ENCODE peak calls at places on chromosomes 5 and 9, in seven cellular contexts. Y, C, P, A, Q, W and O are unnamed samples.

GRCh38 chr9:4537581-4537980 is 47.3 kb downstream of the SLC1A1 start:
- DNase-seq in Y (no peak), C (no peak), P (no peak), A (no peak), Q (no peak), W (no peak), O (no peak)

GRCh38 chr9:33800886-33801285 is 5.5 kb downstream of the PRSS3 start:
- DNase-seq in Y (no peak), C (no peak), P (no peak), A (no peak), Q (no peak), W (no peak), O (no peak)

GRCh38 chr9:14096182-14096922 is 217.6 kb downstream of the NFIB start:
- DNase-seq in Y (no peak), C (no peak), P (no peak), A (no peak), Q (peak), W (no peak), O (no peak)

GRCh38 chr5:31231171-31231570 is 37.7 kb downstream of the CDH6 start:
- DNase-seq in Y (no peak), C (no peak), P (no peak), A (no peak), Q (no peak), W (no peak), O (no peak)

GRCh38 chr9:99057665-99058625 is 47.0 kb upstream of the TGFBR1 start:
- DNase-seq in Y (peak), C (no peak), P (no peak), A (peak), Q (no peak), W (no peak), O (no peak)

GRCh38 chr5:72394688-72395087 is 74.5 kb downstream of the PTCD2 start:
- DNase-seq in Y (no peak), C (no peak), P (no peak), A (no peak), Q (peak), W (no peak), O (no peak)

GRCh38 chr5:133687212-133688051 is 75.1 kb upstream of the FSTL4 start:
- DNase-seq in Y (no peak), C (no peak), P (no peak), A (no peak), Q (peak), W (peak), O (no peak)

GRCh38 chr5:35117960-35118359 is 70.2 kb upstream of the AGXT2 start:
- DNase-seq in Y (no peak), C (no peak), P (no peak), A (no peak), Q (no peak), W (no peak), O (no peak)

GRCh38 chr9:92639791-92640271 is 30.1 kb downstream of the IPPK start:
- DNase-seq in Y (no peak), C (no peak), P (no peak), A (no peak), Q (no peak), W (peak), O (no peak)

GRCh38 chr5:135880278-135880677 is 15.4 kb downstream of the IL9 start:
- DNase-seq in Y (no peak), C (no peak), P (no peak), A (peak), Q (peak), W (no peak), O (no peak)